ENCODE peak calls at places on chromosomes 11 and 22, in nine cellular contexts. One of them, this sample, is unnamed.

GRCh38 chr11:27783701-27784355 is 83.6 kb upstream of the BDNF start:
- DNase-seq in astrocyte of the cerebellum: no peak
- DNase-seq in iris pigment epithelial cell: peak; percentile 78
- DNase-seq in T-helper 9 cell: no peak
- DNase-seq in RPMI7951: no peak
- DNase-seq in stimulated activated CD4-positive, alpha-beta T cell treated with anti-CD3 and anti-CD28 coated beads, Interleukin-1b, Interleukin-23, amount 100 ng/mL, for 24 hours: no peak
- DNase-seq in NCI-H2227 treated with DMSO at 0.1 percent for 48 hours: no peak
- DNase-seq in substantia nigra: no peak
- DNase-seq in stimulated activated naive B cell treated with anti-CD40 and anti-IgM and Interleukin-4, amounts not matched to agents 10 μg/mL and 1 μg/mL and 100 μg/mL, for 72 hours: no peak
- DNase-seq in this sample: no peak

GRCh38 chr11:129593098-129593497 is 217.4 kb downstream of the BARX2 start:
- DNase-seq in substantia nigra: no peak
- DNase-seq in NCI-H2227 treated with DMSO at 0.1 percent for 48 hours: no peak
- DNase-seq in stimulated activated CD4-positive, alpha-beta T cell treated with anti-CD3 and anti-CD28 coated beads, Interleukin-1b, Interleukin-23, amount 100 ng/mL, for 24 hours: no peak
- DNase-seq in RPMI7951: no peak
- DNase-seq in astrocyte of the cerebellum: no peak
- DNase-seq in iris pigment epithelial cell: no peak
- DNase-seq in stimulated activated naive B cell treated with anti-CD40 and anti-IgM and Interleukin-4, amounts not matched to agents 10 μg/mL and 1 μg/mL and 100 μg/mL, for 72 hours: no peak
- DNase-seq in T-helper 9 cell: no peak
- DNase-seq in this sample: no peak

GRCh38 chr11:75499423-75500305 is 26.1 kb downstream of the GDPD5 start:
- DNase-seq in iris pigment epithelial cell: peak; percentile 94
- DNase-seq in NCI-H2227 treated with DMSO at 0.1 percent for 48 hours: no peak
- DNase-seq in astrocyte of the cerebellum: peak; percentile 92
- DNase-seq in T-helper 9 cell: no peak
- DNase-seq in RPMI7951: peak; percentile 81
- DNase-seq in substantia nigra: no peak
- DNase-seq in stimulated activated naive B cell treated with anti-CD40 and anti-IgM and Interleukin-4, amounts not matched to agents 10 μg/mL and 1 μg/mL and 100 μg/mL, for 72 hours: no peak
- DNase-seq in stimulated activated CD4-positive, alpha-beta T cell treated with anti-CD3 and anti-CD28 coated beads, Interleukin-1b, Interleukin-23, amount 100 ng/mL, for 24 hours: no peak
- DNase-seq in this sample: peak; percentile 88

GRCh38 chr11:121426476-121427454 is 25.3 kb upstream of the SORL1 start:
- DNase-seq in NCI-H2227 treated with DMSO at 0.1 percent for 48 hours: peak; percentile 8
- DNase-seq in astrocyte of the cerebellum: no peak
- DNase-seq in stimulated activated naive B cell treated with anti-CD40 and anti-IgM and Interleukin-4, amounts not matched to agents 10 μg/mL and 1 μg/mL and 100 μg/mL, for 72 hours: no peak
- DNase-seq in iris pigment epithelial cell: peak; percentile 5
- DNase-seq in RPMI7951: no peak
- DNase-seq in stimulated activated CD4-positive, alpha-beta T cell treated with anti-CD3 and anti-CD28 coated beads, Interleukin-1b, Interleukin-23, amount 100 ng/mL, for 24 hours: no peak
- DNase-seq in substantia nigra: peak; percentile 23
- DNase-seq in T-helper 9 cell: peak; percentile 37
- DNase-seq in this sample: peak; percentile 74

GRCh38 chr11:113553235-113553634 is 78.0 kb upstream of the DRD2 start:
- DNase-seq in iris pigment epithelial cell: peak; percentile 87
- DNase-seq in stimulated activated naive B cell treated with anti-CD40 and anti-IgM and Interleukin-4, amounts not matched to agents 10 μg/mL and 1 μg/mL and 100 μg/mL, for 72 hours: no peak
- DNase-seq in stimulated activated CD4-positive, alpha-beta T cell treated with anti-CD3 and anti-CD28 coated beads, Interleukin-1b, Interleukin-23, amount 100 ng/mL, for 24 hours: no peak
- DNase-seq in T-helper 9 cell: no peak
- DNase-seq in astrocyte of the cerebellum: peak; percentile 99
- DNase-seq in substantia nigra: no peak
- DNase-seq in NCI-H2227 treated with DMSO at 0.1 percent for 48 hours: no peak
- DNase-seq in RPMI7951: peak; percentile 100
- DNase-seq in this sample: peak; percentile 34

GRCh38 chr11:86162257-86162656 is 82.3 kb upstream of the EED start:
- DNase-seq in astrocyte of the cerebellum: peak; percentile 46
- DNase-seq in substantia nigra: no peak
- DNase-seq in NCI-H2227 treated with DMSO at 0.1 percent for 48 hours: no peak
- DNase-seq in RPMI7951: peak; percentile 95
- DNase-seq in T-helper 9 cell: no peak
- DNase-seq in stimulated activated naive B cell treated with anti-CD40 and anti-IgM and Interleukin-4, amounts not matched to agents 10 μg/mL and 1 μg/mL and 100 μg/mL, for 72 hours: no peak
- DNase-seq in stimulated activated CD4-positive, alpha-beta T cell treated with anti-CD3 and anti-CD28 coated beads, Interleukin-1b, Interleukin-23, amount 100 ng/mL, for 24 hours: no peak
- DNase-seq in iris pigment epithelial cell: peak; percentile 95
- DNase-seq in this sample: peak; percentile 54

GRCh38 chr22:49657275-49657973 is 170.2 kb downstream of the BRD1 start:
- DNase-seq in astrocyte of the cerebellum: no peak
- DNase-seq in RPMI7951: no peak
- DNase-seq in T-helper 9 cell: peak; percentile 40
- DNase-seq in iris pigment epithelial cell: no peak
- DNase-seq in stimulated activated naive B cell treated with anti-CD40 and anti-IgM and Interleukin-4, amounts not matched to agents 10 μg/mL and 1 μg/mL and 100 μg/mL, for 72 hours: peak; percentile 83
- DNase-seq in NCI-H2227 treated with DMSO at 0.1 percent for 48 hours: no peak
- DNase-seq in substantia nigra: no peak
- DNase-seq in stimulated activated CD4-positive, alpha-beta T cell treated with anti-CD3 and anti-CD28 coated beads, Interleukin-1b, Interleukin-23, amount 100 ng/mL, for 24 hours: peak; percentile 31
- DNase-seq in this sample: peak; percentile 76

GRCh38 chr11:124078591-124078990 is 36.7 kb upstream of the VWA5A start:
- DNase-seq in stimulated activated CD4-positive, alpha-beta T cell treated with anti-CD3 and anti-CD28 coated beads, Interleukin-1b, Interleukin-23, amount 100 ng/mL, for 24 hours: no peak
- DNase-seq in stimulated activated naive B cell treated with anti-CD40 and anti-IgM and Interleukin-4, amounts not matched to agents 10 μg/mL and 1 μg/mL and 100 μg/mL, for 72 hours: no peak
- DNase-seq in iris pigment epithelial cell: no peak
- DNase-seq in astrocyte of the cerebellum: no peak
- DNase-seq in NCI-H2227 treated with DMSO at 0.1 percent for 48 hours: no peak
- DNase-seq in substantia nigra: no peak
- DNase-seq in RPMI7951: no peak
- DNase-seq in T-helper 9 cell: no peak
- DNase-seq in this sample: no peak

GRCh38 chr11:129610125-129610524 is 205.5 kb upstream of the TMEM45B start:
- DNase-seq in T-helper 9 cell: no peak
- DNase-seq in astrocyte of the cerebellum: no peak
- DNase-seq in substantia nigra: no peak
- DNase-seq in stimulated activated CD4-positive, alpha-beta T cell treated with anti-CD3 and anti-CD28 coated beads, Interleukin-1b, Interleukin-23, amount 100 ng/mL, for 24 hours: no peak
- DNase-seq in iris pigment epithelial cell: no peak
- DNase-seq in NCI-H2227 treated with DMSO at 0.1 percent for 48 hours: no peak
- DNase-seq in RPMI7951: no peak
- DNase-seq in stimulated activated naive B cell treated with anti-CD40 and anti-IgM and Interleukin-4, amounts not matched to agents 10 μg/mL and 1 μg/mL and 100 μg/mL, for 72 hours: no peak
- DNase-seq in this sample: no peak